ENCODE peak calls at places on chromosomes 12 and 14, in four cellular contexts. D is WTC11, Z is H1, A is K562. R is an unnamed sample.

GRCh38 chr14:76985021-76985420 is 43.5 kb downstream of the IRF2BPL start:
- DNase-seq in D (no peak), Z (no peak), A (no peak), R (no peak)

GRCh38 chr14:95464524-95464923 is 51.9 kb downstream of the SYNE3 start:
- DNase-seq in D (no peak), Z (no peak), A (no peak), R (no peak)

GRCh38 chr12:54383041-54383609 is 1.4 kb downstream of the ZNF385A start:
- DNase-seq in D (no peak), Z (no peak), A (peak; percentile 79), R (no peak)

GRCh38 chr12:121536058-121536928 is 44.5 kb downstream of the KDM2B start:
- DNase-seq in D (peak; percentile 88), Z (no peak), A (peak; percentile 75), R (peak; percentile 94)

GRCh38 chr14:59688224-59689170 is 111.9 kb upstream of the CCDC175 start:
- DNase-seq in D (peak; percentile 76), Z (peak; percentile 19), A (peak; percentile 35), R (peak; percentile 38)

GRCh38 chr12:4997939-4998338 is 45.7 kb upstream of the KCNA5 start:
- DNase-seq in D (no peak), Z (no peak), A (peak; percentile 7), R (no peak)

GRCh38 chr12:57158186-57158585 is 10.8 kb upstream of the LRP1-AS start:
- DNase-seq in D (no peak), Z (no peak), A (no peak), R (no peak)

GRCh38 chr14:20683896-20684661 is at the start of gene RNASE4:
- DNase-seq in D (peak; percentile 82), Z (no peak), A (peak; percentile 81), R (peak; percentile 68)

GRCh38 chr12:3962661-3963483 is 89.7 kb upstream of the PARP11 start:
- DNase-seq in D (no peak), Z (no peak), A (peak; percentile 6), R (no peak)

GRCh38 chr14:51548187-51548586 is 103.5 kb upstream of the FRMD6 start:
- DNase-seq in D (no peak), Z (no peak), A (no peak), R (no peak)

GRCh38 chr12:120658286-120659150 is 18.1 kb downstream of the CABP1 start:
- DNase-seq in D (no peak), Z (no peak), A (no peak), R (no peak)

GRCh38 chr12:25827747-25828146 is 130.7 kb upstream of the RASSF8 start:
- DNase-seq in D (no peak), Z (no peak), A (no peak), R (no peak)

GRCh38 chr12:26282339-26282945 is 87.1 kb downstream of the SSPN start:
- DNase-seq in D (no peak), Z (no peak), A (no peak), R (no peak)

GRCh38 chr12:111447571-111448265 is 42.0 kb downstream of the SH2B3 start:
- DNase-seq in D (no peak), Z (no peak), A (no peak), R (no peak)

GRCh38 chr12:43277630-43278267 is 274.3 kb downstream of the ADAMTS20 start:
- DNase-seq in D (no peak), Z (no peak), A (no peak), R (no peak)

GRCh38 chr14:88987516-88987915 is 163.1 kb downstream of the TTC8 start:
- DNase-seq in D (no peak), Z (no peak), A (no peak), R (no peak)

GRCh38 chr12:6554168-6554989 is 1.5 kb downstream of the IFFO1 start:
- DNase-seq in D (peak; percentile 93), Z (no peak), A (peak; percentile 81), R (peak; percentile 89)

GRCh38 chr14:31492759-31493498 is 5.1 kb upstream of the GPR33 start:
- DNase-seq in D (no peak), Z (no peak), A (no peak), R (no peak)

GRCh38 chr14:98069712-98070133 is 1202.3 kb downstream of the BCL11B start:
- DNase-seq in D (no peak), Z (peak; percentile 15), A (no peak), R (no peak)

GRCh38 chr12:13945236-13945635 is 36.2 kb downstream of the GRIN2B start:
- DNase-seq in D (no peak), Z (no peak), A (no peak), R (no peak)

GRCh38 chr12:13940466-13940865 is 40.9 kb downstream of the GRIN2B start:
- DNase-seq in D (no peak), Z (no peak), A (no peak), R (no peak)

GRCh38 chr12:13937735-13938134 is 43.7 kb downstream of the GRIN2B start:
- DNase-seq in D (no peak), Z (no peak), A (no peak), R (no peak)

GRCh38 chr12:13942826-13943225 is 38.6 kb downstream of the GRIN2B start:
- DNase-seq in D (no peak), Z (no peak), A (no peak), R (no peak)

GRCh38 chr12:13941258-13942249 is 39.8 kb downstream of the GRIN2B start:
- DNase-seq in D (peak; percentile 74), Z (peak; percentile 64), A (peak; percentile 38), R (peak; percentile 12)
- TF ChIP-seq TEAD4 in D (no peak), Z (no peak), A (no peak), R (no peak)

GRCh38 chr14:22097072-22097471 is 423.5 kb upstream of the OR4E1 start:
- DNase-seq in D (no peak), Z (no peak), A (no peak), R (no peak)

GRCh38 chr14:22097606-22098292 is 424.1 kb upstream of the OR4E1 start:
- DNase-seq in D (no peak), Z (no peak), A (no peak), R (no peak)

GRCh38 chr14:22098435-22098834 is 424.8 kb upstream of the OR4E1 start:
- DNase-seq in D (no peak), Z (no peak), A (no peak), R (no peak)

GRCh38 chr14:22096511-22096890 is 422.9 kb upstream of the OR4E1 start:
- DNase-seq in D (no peak), Z (no peak), A (no peak), R (no peak)

GRCh38 chr14:22099942-22100763 is 426.5 kb upstream of the OR4E1 start:
- DNase-seq in D (peak; percentile 75), Z (peak; percentile 70), A (peak; percentile 53), R (peak; percentile 10)
- TF ChIP-seq TEAD4 in D (no peak), Z (no peak), A (no peak), R (no peak)

DNA sequence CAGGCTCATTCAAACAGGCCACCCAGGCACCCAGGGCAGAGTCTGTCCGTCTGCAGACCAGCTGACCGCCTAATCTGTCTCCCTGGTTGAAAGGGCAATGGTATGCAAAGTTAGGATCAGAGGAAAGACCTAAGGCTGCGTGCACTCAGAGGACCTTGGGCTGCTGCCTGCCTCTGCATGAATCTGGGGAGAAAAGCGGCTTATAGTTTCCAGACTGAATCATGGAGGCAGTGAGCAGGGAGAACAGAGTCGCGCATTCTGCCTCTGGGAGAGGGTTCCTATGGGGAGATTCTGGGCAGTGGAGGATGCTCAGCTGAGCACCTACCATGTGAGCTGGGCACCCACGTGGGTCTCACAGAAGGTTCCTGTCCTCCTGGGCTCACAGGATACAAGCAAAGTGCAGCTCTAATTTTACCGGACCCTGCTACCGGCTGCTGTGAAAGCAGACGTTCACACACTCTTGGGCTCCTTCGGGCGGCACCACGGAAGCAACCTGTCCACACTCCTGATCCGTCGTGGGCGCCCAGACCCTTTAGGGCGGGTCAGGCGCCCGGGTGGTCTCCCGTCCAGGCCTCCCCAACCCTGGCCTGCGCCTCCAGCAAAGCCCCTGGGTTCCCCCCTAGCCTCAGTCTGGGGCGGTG is 776 bp downstream of the SCARB1 start:
- DNase-seq in D (no peak), Z (no peak), A (peak; percentile 46), R (peak; percentile 70)
- TF ChIP-seq TEAD4 in D (no peak), Z (no peak), A (no peak), R (no peak)

GRCh38 chr14:90732142-90732541 is 84.1 kb downstream of the TTC7B start:
- DNase-seq in D (no peak), Z (no peak), A (no peak), R (no peak)
- TF ChIP-seq TEAD4 in D (no peak), Z (no peak), A (no peak), R (no peak)

GRCh38 chr14:90450151-90450550 is 53.3 kb downstream of the CALM1 start:
- DNase-seq in D (no peak), Z (no peak), A (no peak), R (no peak)

GRCh38 chr14:90451953-90452352 is 55.1 kb downstream of the CALM1 start:
- DNase-seq in D (no peak), Z (no peak), A (no peak), R (peak; percentile 46)

GRCh38 chr14:90452366-90452765 is 55.5 kb downstream of the CALM1 start:
- DNase-seq in D (no peak), Z (no peak), A (no peak), R (no peak)

GRCh38 chr14:90451443-90451842 is 54.6 kb downstream of the CALM1 start:
- DNase-seq in D (no peak), Z (no peak), A (no peak), R (peak; percentile 38)

GRCh38 chr14:90450667-90451066 is 53.8 kb downstream of the CALM1 start:
- DNase-seq in D (no peak), Z (no peak), A (no peak), R (peak; percentile 70)
- TF ChIP-seq TEAD4 in D (no peak), Z (no peak), A (no peak), R (no peak)